ENCODE peak calls at places on chromosomes 12 and 14, in nine cellular contexts. K is AG08396, H is dermis blood vessel endothelial cell, I is GM23338, N is A549, V is GM12892, A is H54, R is foreskin fibroblast, F is NCI-H510A treated with DMSO at 0.1 percent for 48 hours. W is an unnamed sample.

GRCh38 chr14:53855127-53855526 is 101.5 kb downstream of the BMP4 start:
- DNase-seq in K (no peak), H (no peak), I (no peak), N (peak; percentile 46), V (no peak), A (no peak), R (no peak), F (no peak), W (no peak)

GRCh38 chr14:104784846-104785707 is 10.5 kb downstream of the AKT1 start:
- DNase-seq in K (no peak), H (peak; percentile 44), I (no peak), N (no peak), V (no peak), A (no peak), R (no peak), F (peak; percentile 79), W (no peak)

GRCh38 chr14:69535230-69535848 is 39.3 kb downstream of the CCDC177 start:
- DNase-seq in K (peak; percentile 79), H (peak; percentile 70), I (peak; percentile 89), N (peak; percentile 58), V (no peak), A (peak; percentile 40), R (peak; percentile 32), F (peak; percentile 35), W (peak; percentile 89)

GRCh38 chr12:52526511-52526951 is 6.3 kb upstream of the KRT5 start:
- DNase-seq in K (no peak), H (no peak), I (no peak), N (no peak), V (no peak), A (no peak), R (no peak), F (no peak), W (no peak)

GRCh38 chr14:103763730-103764488 is 48.3 kb downstream of the ZFYVE21 start:
- DNase-seq in K (no peak), H (no peak), I (no peak), N (no peak), V (no peak), A (no peak), R (no peak), F (no peak), W (no peak)

GRCh38 chr14:52835122-52835903 is 43.9 kb upstream of the GNPNAT1 start:
- DNase-seq in K (no peak), H (no peak), I (peak; percentile 47), N (peak; percentile 87), V (no peak), A (peak; percentile 38), R (peak; percentile 42), F (peak; percentile 10), W (peak; percentile 94)

GRCh38 chr14:96062010-96062409 is 22.8 kb downstream of the C14orf132 start:
- DNase-seq in K (no peak), H (no peak), I (no peak), N (no peak), V (no peak), A (no peak), R (no peak), F (no peak), W (no peak)

GRCh38 chr12:75878382-75878720 is 153.2 kb downstream of the PHLDA1 start:
- DNase-seq in K (no peak), H (peak; percentile 67), I (no peak), N (no peak), V (no peak), A (no peak), R (no peak), F (no peak), W (no peak)

GRCh38 chr12:56007148-56007891 is 10.2 kb downstream of the SUOX start:
- DNase-seq in K (peak; percentile 94), H (peak; percentile 86), I (peak; percentile 98), N (peak; percentile 88), V (peak; percentile 94), A (peak; percentile 94), R (peak; percentile 82), F (peak; percentile 93), W (peak; percentile 92)

GRCh38 chr12:104684884-104685283 is 228.1 kb downstream of the CHST11 start:
- DNase-seq in K (no peak), H (peak; percentile 8), I (no peak), N (no peak), V (no peak), A (no peak), R (no peak), F (no peak), W (peak; percentile 62)

GRCh38 chr14:88750945-88751344 is 41.8 kb downstream of the EML5 start:
- DNase-seq in K (no peak), H (no peak), I (no peak), N (no peak), V (no peak), A (no peak), R (no peak), F (no peak), W (no peak)

GRCh38 chr14:37985826-37986470 is 221.8 kb upstream of the SSTR1 start:
- DNase-seq in K (peak; percentile 12), H (peak; percentile 78), I (peak; percentile 90), N (peak; percentile 55), V (no peak), A (no peak), R (peak; percentile 24), F (peak; percentile 41), W (peak; percentile 79)

GRCh38 chr12:112684742-112685141 is 106.8 kb upstream of the RPH3A start:
- DNase-seq in K (no peak), H (no peak), I (peak; percentile 67), N (peak; percentile 32), V (no peak), A (no peak), R (no peak), F (no peak), W (no peak)

GRCh38 chr14:102645746-102646440 is 53.4 kb downstream of the RCOR1 start:
- DNase-seq in K (no peak), H (no peak), I (no peak), N (no peak), V (no peak), A (no peak), R (no peak), F (no peak), W (peak; percentile 55)

W was measured in NCI-H82.